ENCODE peak calls at places on chromosome 22, in four cellular contexts. Q, V, H and B are unnamed samples.

GRCh38 chr22:29767289-29768051 is at the start of gene UQCR10:
- DNase-seq in Q (peak), V (peak), H (peak), B (no peak)

GRCh38 chr22:29782061-29782845 is 15.1 kb downstream of the UQCR10 start:
- DNase-seq in Q (peak), V (peak), H (peak), B (peak)

GRCh38 chr22:44584256-44584902 is 86.3 kb upstream of the RTL6 start:
- DNase-seq in Q (peak), V (peak), H (no peak), B (no peak)

GRCh38 chr22:18954333-18954732 is 18.2 kb upstream of the PRODH start:
- DNase-seq in Q (peak), V (peak), H (peak), B (peak)

GRCh38 chr22:29308148-29308790 is 1.8 kb downstream of the GAS2L1 start:
- DNase-seq in Q (no peak), V (peak), H (no peak), B (no peak)

GRCh38 chr22:49613108-49613507 is 214.6 kb downstream of the BRD1 start:
- DNase-seq in Q (peak), V (no peak), H (no peak), B (no peak)

GRCh38 chr22:36294801-36295200 is 41.9 kb downstream of the APOL1 start:
- DNase-seq in Q (no peak), V (peak), H (no peak), B (no peak)

GRCh38 chr22:50620861-50621490 is 7.0 kb downstream of the ARSA start:
- DNase-seq in Q (peak), V (no peak), H (no peak), B (no peak)